ENCODE peak calls at places on chromosome 18, in nine cellular contexts. S is fibroblast of lung; O is naive B cell; X is EL; A is uterus; B is KG1; Y is activated CD8-positive, alpha-beta memory T cell treated with anti-CD3 and anti-CD28 coated beads for 24 hours; E is OCI-M1; D is stimulated activated CD8-positive, alpha-beta memory T cell treated with anti-CD3 and anti-CD28 coated beads, Interleukin-15, amount 100 ng/mL, for 4 hours. L is an unnamed sample.

GRCh38 chr18:80223581-80224148 is 23.6 kb downstream of the PARD6G start:
- DNase-seq in E (no peak), O (no peak), D (no peak), S (no peak), A (no peak), X (no peak), B (no peak), Y (no peak), L (no peak)

GRCh38 chr18:6920099-6920955 is 190.8 kb downstream of the ARHGAP28 start:
- DNase-seq in X (peak), E (peak), D (no peak), A (peak), S (peak), Y (no peak), B (peak), O (no peak), L (no peak)

GRCh38 chr18:22223263-22223960 is 54.0 kb downstream of the GATA6 start:
- DNase-seq in A (peak), S (peak), D (no peak), E (peak), O (no peak), X (peak), B (no peak), Y (no peak), L (no peak)

GRCh38 chr18:67241292-67241691 is 275.2 kb downstream of the DSEL start:
- DNase-seq in B (no peak), O (no peak), S (no peak), A (no peak), X (no peak), D (no peak), Y (no peak), E (peak), L (no peak)

GRCh38 chr18:63775166-63775730 is at the start of gene SERPINB7:
- DNase-seq in S (peak), X (peak), Y (no peak), B (no peak), E (no peak), O (no peak), D (no peak), A (no peak), L (no peak)

GRCh38 chr18:67133669-67134068 is 382.9 kb downstream of the DSEL start:
- DNase-seq in Y (no peak), S (no peak), O (no peak), D (no peak), X (no peak), A (no peak), E (no peak), B (no peak), L (no peak)

GRCh38 chr18:61194726-61195125 is 138.5 kb upstream of the CDH20 start:
- DNase-seq in O (no peak), E (no peak), Y (no peak), S (no peak), D (no peak), B (no peak), A (no peak), X (no peak), L (no peak)

GRCh38 chr18:79925656-79925979 is 25.8 kb downstream of the SLC66A2 start:
- DNase-seq in D (no peak), O (no peak), A (peak), Y (no peak), X (no peak), E (no peak), B (no peak), S (no peak), L (no peak)

GRCh38 chr18:77209587-77209986 is 40.1 kb upstream of the GALR1 start:
- DNase-seq in A (no peak), E (no peak), Y (no peak), D (no peak), B (no peak), O (no peak), X (peak), S (peak), L (no peak)

GRCh38 chr18:51048190-51048589 is 18.2 kb downstream of the SMAD4 start:
- DNase-seq in B (no peak), D (no peak), S (no peak), O (no peak), X (no peak), A (no peak), Y (no peak), E (no peak), L (no peak)

GRCh38 chr18:51430538-51430937 is 233.1 kb upstream of the MEX3C start:
- DNase-seq in Y (no peak), O (no peak), E (peak), S (no peak), A (no peak), B (no peak), X (no peak), D (no peak), L (no peak)

GRCh38 chr18:75492897-75493296 is 65.4 kb upstream of the SMIM21 start:
- DNase-seq in X (no peak), A (no peak), E (no peak), B (no peak), D (no peak), Y (no peak), S (peak), O (no peak), L (no peak)

GRCh38 chr18:25921677-25922421 is 168.6 kb downstream of the SS18 start:
- DNase-seq in S (peak), Y (peak), O (peak), E (peak), D (no peak), B (peak), A (no peak), X (peak), L (no peak)

GRCh38 chr18:79496978-79497637 is 101.4 kb downstream of the NFATC1 start:
- DNase-seq in Y (no peak), X (no peak), D (no peak), O (peak), S (peak), B (no peak), A (peak), E (no peak), L (no peak)

GRCh38 chr18:32289480-32290075 is 99.7 kb downstream of the MEP1B start:
- DNase-seq in D (no peak), X (peak), O (no peak), E (peak), S (peak), Y (no peak), B (peak), A (no peak), L (no peak)

GRCh38 chr18:12049983-12050811 is 43.4 kb upstream of the ANKRD62 start:
- DNase-seq in S (no peak), Y (no peak), X (no peak), D (no peak), E (peak), B (no peak), A (no peak), O (peak), L (no peak)

GRCh38 chr18:58640428-58640805 is 11.5 kb upstream of the ALPK2 start:
- DNase-seq in Y (no peak), E (no peak), X (no peak), B (no peak), O (no peak), A (no peak), S (peak), D (no peak), L (no peak)

GRCh38 chr18:62976227-62976626 is 260.9 kb downstream of the PHLPP1 start:
- DNase-seq in B (no peak), X (no peak), O (no peak), E (no peak), D (no peak), A (no peak), Y (no peak), S (no peak), L (no peak)

GRCh38 chr18:40935423-40935822 is 1019.6 kb upstream of the PIK3C3 start:
- DNase-seq in A (no peak), D (no peak), B (no peak), Y (no peak), O (no peak), E (peak), X (no peak), S (peak), L (no peak)

GRCh38 chr18:40956213-40956612 is 998.8 kb upstream of the PIK3C3 start:
- DNase-seq in E (no peak), Y (no peak), O (no peak), B (no peak), S (no peak), A (no peak), X (no peak), D (no peak), L (no peak)

GRCh38 chr18:7635948-7636347 is 68.8 kb downstream of the PTPRM start:
- DNase-seq in D (no peak), A (no peak), E (no peak), Y (no peak), S (no peak), X (no peak), B (no peak), O (no peak), L (no peak)

L was measured in esophagus squamous epithelium.